ENCODE peak calls at places on chromosomes 5 and 9, in eight cellular contexts. A is mucosa of gallbladder; G is DMS 273 treated with DMSO at 0.1 percent for 48 hours; J is suprapubic skin; U is HEK293T; E is naive thymus-derived CD8-positive, alpha-beta T cell; L is EH; S is ELF-1. C is an unnamed sample.

GRCh38 chr9:138053321-138053868 is 175.8 kb downstream of the CACNA1B start:
- DNase-seq in S (no peak), G (no peak), A (no peak), U (peak; percentile 61), E (no peak), J (peak; percentile 39), L (no peak), C (peak; percentile 15)

GRCh38 chr5:167852515-167852914 is 438.9 kb upstream of the WWC1 start:
- DNase-seq in L (no peak), E (no peak), G (no peak), U (no peak), A (no peak), J (no peak), S (no peak), C (no peak)

GRCh38 chr9:114852050-114852594 is 46.3 kb upstream of the TNFSF15 start:
- DNase-seq in J (no peak), E (no peak), U (no peak), A (no peak), S (no peak), L (peak; percentile 70), G (no peak), C (no peak)

GRCh38 chr5:57231607-57232006 is 57.7 kb downstream of the GPBP1 start:
- DNase-seq in L (no peak), E (no peak), G (no peak), U (no peak), J (no peak), S (no peak), A (no peak), C (no peak)

GRCh38 chr5:55226934-55227737 is at the start of gene MCIDAS:
- DNase-seq in E (no peak), S (peak; percentile 76), L (peak; percentile 23), J (peak; percentile 63), A (peak; percentile 57), U (peak; percentile 84), G (peak; percentile 49), C (peak; percentile 49)

GRCh38 chr5:1895771-1896420 is 13.2 kb upstream of the IRX4 start:
- DNase-seq in S (no peak), E (no peak), J (no peak), L (no peak), U (no peak), G (no peak), A (no peak), C (no peak)

GRCh38 chr5:73908440-73908839 is 282.4 kb downstream of the ARHGEF28 start:
- DNase-seq in S (no peak), E (no peak), A (no peak), J (no peak), L (peak; percentile 55), G (peak; percentile 76), U (no peak), C (no peak)

GRCh38 chr5:1002836-1003235 is 5.8 kb upstream of the NKD2 start:
- DNase-seq in A (no peak), L (no peak), E (no peak), J (peak; percentile 60), G (no peak), U (no peak), S (no peak), C (peak; percentile 30)

GRCh38 chr5:6403416-6403815 is 25.1 kb upstream of the MED10 start:
- DNase-seq in A (no peak), S (no peak), G (no peak), J (no peak), E (no peak), U (no peak), L (no peak), C (no peak)

GRCh38 chr5:65394078-65394477 is 87.6 kb downstream of the ADAMTS6 start:
- DNase-seq in A (peak; percentile 37), S (peak; percentile 14), L (peak; percentile 96), U (no peak), E (no peak), J (no peak), G (no peak), C (peak; percentile 86)

GRCh38 chr9:116641292-116642059 is 45.6 kb upstream of the TRIM32 start:
- DNase-seq in J (no peak), S (no peak), L (no peak), A (no peak), E (no peak), G (no peak), U (no peak), C (no peak)

GRCh38 chr5:83029912-83030311 is 47.3 kb downstream of the TMEM167A start:
- DNase-seq in J (no peak), U (no peak), S (no peak), A (no peak), E (no peak), L (peak; percentile 86), G (no peak), C (no peak)

GRCh38 chr5:172713113-172713808 is 57.7 kb downstream of the DUSP1 start:
- DNase-seq in L (peak; percentile 45), U (peak; percentile 78), A (no peak), S (peak; percentile 59), E (peak; percentile 70), G (no peak), J (peak; percentile 85), C (peak; percentile 73)

GRCh38 chr5:1152156-1152555 is 40.3 kb upstream of the SLC12A7 start:
- DNase-seq in A (no peak), U (no peak), G (no peak), E (peak; percentile 21), J (no peak), L (no peak), S (no peak), C (no peak)

GRCh38 chr5:57032151-57032551 is 80.2 kb upstream of the MIER3 start:
- DNase-seq in E (no peak), G (no peak), U (no peak), A (peak; percentile 44), S (no peak), L (no peak), J (no peak), C (no peak)